ENCODE peak calls at places on chromosomes 1 and 21, in four cellular contexts. One of them, this sample, is unnamed.
A peak's percentile ranks its signal among the peaks of the same experiment; 100 is the strongest.

GRCh38 chr1:113545210-113545609 is 154.9 kb downstream of the MAGI3 start:
- DNase-seq in NCI-H1092 treated with DMSO at 0.1 percent for 48 hours: no peak
- DNase-seq in CD4-positive, alpha-beta T cell: no peak
- DNase-seq in EL: no peak
- DNase-seq in this sample: no peak

GRCh38 chr1:37478451-37478871 is 4.1 kb downstream of the ZC3H12A start:
- DNase-seq in CD4-positive, alpha-beta T cell: peak; percentile 31
- DNase-seq in NCI-H1092 treated with DMSO at 0.1 percent for 48 hours: no peak
- DNase-seq in EL: peak; percentile 75
- DNase-seq in this sample: peak; percentile 34

GRCh38 chr1:93453911-93454310 is 6.0 kb downstream of the FNBP1L start:
- DNase-seq in NCI-H1092 treated with DMSO at 0.1 percent for 48 hours: no peak
- DNase-seq in CD4-positive, alpha-beta T cell: no peak
- DNase-seq in EL: no peak
- DNase-seq in this sample: no peak

GRCh38 chr1:221217029-221217428 is 337.8 kb downstream of the HLX start:
- DNase-seq in NCI-H1092 treated with DMSO at 0.1 percent for 48 hours: no peak
- DNase-seq in EL: peak; percentile 33
- DNase-seq in CD4-positive, alpha-beta T cell: no peak
- DNase-seq in this sample: no peak

GRCh38 chr1:15137807-15138206 is 15.7 kb upstream of the TMEM51 start:
- DNase-seq in NCI-H1092 treated with DMSO at 0.1 percent for 48 hours: no peak
- DNase-seq in EL: no peak
- DNase-seq in CD4-positive, alpha-beta T cell: no peak
- DNase-seq in this sample: no peak

GRCh38 chr1:108695515-108695914 is 3.4 kb downstream of the PRPF38B start:
- DNase-seq in NCI-H1092 treated with DMSO at 0.1 percent for 48 hours: no peak
- DNase-seq in EL: no peak
- DNase-seq in CD4-positive, alpha-beta T cell: no peak
- DNase-seq in this sample: no peak

GRCh38 chr1:41712687-41713086 is 206.0 kb downstream of the HIVEP3 start:
- DNase-seq in CD4-positive, alpha-beta T cell: no peak
- DNase-seq in NCI-H1092 treated with DMSO at 0.1 percent for 48 hours: peak; percentile 22
- DNase-seq in EL: peak; percentile 50
- DNase-seq in this sample: no peak

GRCh38 chr1:119308130-119308529 is 60.5 kb upstream of the HAO2 start:
- DNase-seq in NCI-H1092 treated with DMSO at 0.1 percent for 48 hours: no peak
- DNase-seq in CD4-positive, alpha-beta T cell: no peak
- DNase-seq in EL: no peak
- DNase-seq in this sample: no peak

GRCh38 chr1:55214903-55215193 is 316 bp downstream of the USP24 start:
- DNase-seq in NCI-H1092 treated with DMSO at 0.1 percent for 48 hours: no peak
- DNase-seq in CD4-positive, alpha-beta T cell: peak; percentile 8
- DNase-seq in EL: peak; percentile 59
- DNase-seq in this sample: peak; percentile 31

GRCh38 chr1:216433175-216433574 is 9.9 kb upstream of the USH2A start:
- DNase-seq in CD4-positive, alpha-beta T cell: no peak
- DNase-seq in EL: no peak
- DNase-seq in NCI-H1092 treated with DMSO at 0.1 percent for 48 hours: no peak
- DNase-seq in this sample: no peak

GRCh38 chr21:22120616-22121266 is 1122.5 kb downstream of the NCAM2 start:
- DNase-seq in CD4-positive, alpha-beta T cell: no peak
- DNase-seq in NCI-H1092 treated with DMSO at 0.1 percent for 48 hours: no peak
- DNase-seq in EL: peak; percentile 2
- DNase-seq in this sample: no peak

GRCh38 chr1:206824327-206824726 is 41.1 kb upstream of the IL20 start:
- DNase-seq in CD4-positive, alpha-beta T cell: no peak
- DNase-seq in NCI-H1092 treated with DMSO at 0.1 percent for 48 hours: no peak
- DNase-seq in EL: peak; percentile 36
- DNase-seq in this sample: no peak

GRCh38 chr1:18668750-18669404 is 38.2 kb downstream of the PAX7 start:
- DNase-seq in NCI-H1092 treated with DMSO at 0.1 percent for 48 hours: no peak
- DNase-seq in EL: no peak
- DNase-seq in CD4-positive, alpha-beta T cell: no peak
- DNase-seq in this sample: peak; percentile 68

GRCh38 chr1:109112056-109112651 is 1.8 kb upstream of the ELAPOR1 start:
- DNase-seq in CD4-positive, alpha-beta T cell: no peak
- DNase-seq in EL: peak; percentile 44
- DNase-seq in NCI-H1092 treated with DMSO at 0.1 percent for 48 hours: no peak
- DNase-seq in this sample: no peak

GRCh38 chr1:168227620-168228019 is 1.8 kb downstream of the SFT2D2 start:
- DNase-seq in NCI-H1092 treated with DMSO at 0.1 percent for 48 hours: no peak
- DNase-seq in CD4-positive, alpha-beta T cell: no peak
- DNase-seq in EL: peak; percentile 37
- DNase-seq in this sample: no peak

GRCh38 chr1:178137238-178137637 is 43.3 kb downstream of the RASAL2 start:
- DNase-seq in EL: no peak
- DNase-seq in CD4-positive, alpha-beta T cell: no peak
- DNase-seq in NCI-H1092 treated with DMSO at 0.1 percent for 48 hours: no peak
- DNase-seq in this sample: no peak

GRCh38 chr1:6601865-6602668 is 602 bp downstream of the KLHL21 start:
- DNase-seq in NCI-H1092 treated with DMSO at 0.1 percent for 48 hours: peak; percentile 90
- DNase-seq in CD4-positive, alpha-beta T cell: no peak
- DNase-seq in EL: no peak
- DNase-seq in this sample: peak; percentile 22

GRCh38 chr21:16965424-16965823 is 547.4 kb upstream of the CXADR start:
- DNase-seq in CD4-positive, alpha-beta T cell: no peak
- DNase-seq in NCI-H1092 treated with DMSO at 0.1 percent for 48 hours: no peak
- DNase-seq in EL: no peak
- DNase-seq in this sample: no peak

GRCh38 chr1:183841950-183842816 is 37.3 kb downstream of the RGL1 start:
- DNase-seq in NCI-H1092 treated with DMSO at 0.1 percent for 48 hours: no peak
- DNase-seq in CD4-positive, alpha-beta T cell: no peak
- DNase-seq in EL: peak; percentile 96
- DNase-seq in this sample: peak; percentile 44

GRCh38 chr21:45580181-45580575 is 37.9 kb upstream of the SLC19A1 start:
- DNase-seq in NCI-H1092 treated with DMSO at 0.1 percent for 48 hours: no peak
- DNase-seq in CD4-positive, alpha-beta T cell: no peak
- DNase-seq in EL: no peak
- DNase-seq in this sample: no peak

GRCh38 chr1:44826375-44827196 is 16.5 kb downstream of the PTCH2 start:
- DNase-seq in CD4-positive, alpha-beta T cell: no peak
- DNase-seq in NCI-H1092 treated with DMSO at 0.1 percent for 48 hours: no peak
- DNase-seq in EL: no peak
- DNase-seq in this sample: no peak

GRCh38 chr1:1239624-1240347 is 6.7 kb downstream of the C1QTNF12 start:
- DNase-seq in NCI-H1092 treated with DMSO at 0.1 percent for 48 hours: no peak
- DNase-seq in CD4-positive, alpha-beta T cell: no peak
- DNase-seq in EL: no peak
- DNase-seq in this sample: no peak

GRCh38 chr1:84853743-84854721 is 39.0 kb downstream of the LPAR3 start:
- DNase-seq in EL: peak; percentile 87
- DNase-seq in CD4-positive, alpha-beta T cell: no peak
- DNase-seq in NCI-H1092 treated with DMSO at 0.1 percent for 48 hours: no peak
- DNase-seq in this sample: peak; percentile 38

GRCh38 chr1:58883037-58883887 is 99.4 kb upstream of the JUN start:
- DNase-seq in EL: peak; percentile 95
- DNase-seq in NCI-H1092 treated with DMSO at 0.1 percent for 48 hours: peak; percentile 52
- DNase-seq in CD4-positive, alpha-beta T cell: no peak
- DNase-seq in this sample: peak; percentile 74

GRCh38 chr1:65163193-65163805 is 15.3 kb downstream of the AK4 start:
- DNase-seq in EL: no peak
- DNase-seq in CD4-positive, alpha-beta T cell: no peak
- DNase-seq in NCI-H1092 treated with DMSO at 0.1 percent for 48 hours: no peak
- DNase-seq in this sample: no peak

This sample was measured in Calu3.